ENCODE peak calls at places on chromosomes 11 and 22, in eight cellular contexts. Q is stimulated activated CD4-positive, alpha-beta T cell treated with anti-CD3 and anti-CD28 coated beads, Interleukin-1b, Interleukin-23, amount 100 ng/mL, for 24 hours; C is stimulated activated CD8-positive, alpha-beta memory T cell treated with anti-CD3 and anti-CD28 coated beads, Interleukin-7, amount 100 ng/mL, for 1 hour; W is head of caudate nucleus; Z is Daoy; L is heart left ventricle; K is hippocampal formation; J is posterior vena cava. G is an unnamed sample.
A peak's percentile ranks its signal among the peaks of the same experiment; 100 is the strongest.

GRCh38 chr11:27722945-27723344 is 22.7 kb upstream of the BDNF start:
- DNase-seq in Q (no peak), C (no peak), W (no peak), Z (no peak), L (no peak), K (no peak), J (no peak), G (no peak)

GRCh38 chr11:119509969-119510401 is 87.0 kb upstream of the THY1 start:
- DNase-seq in Q (peak; percentile 25), C (no peak), W (no peak), Z (peak; percentile 87), L (no peak), K (no peak), J (peak; percentile 89), G (peak; percentile 39)

GRCh38 chr11:120024586-120024985 is 113.3 kb downstream of the TRIM29 start:
- DNase-seq in Q (no peak), C (no peak), W (no peak), Z (no peak), L (no peak), K (no peak), J (peak; percentile 57), G (no peak)

GRCh38 chr11:112221263-112221835 is 4.9 kb upstream of the PTS start:
- DNase-seq in Q (no peak), C (no peak), W (no peak), Z (no peak), L (no peak), K (no peak), J (no peak), G (no peak)

GRCh38 chr11:101866619-101867491 is 48.0 kb upstream of the CEP126 start:
- DNase-seq in Q (no peak), C (no peak), W (no peak), Z (no peak), L (no peak), K (no peak), J (no peak), G (peak; percentile 86)

GRCh38 chr22:48886604-48887393 is 940.9 kb downstream of the BRD1 start:
- DNase-seq in Q (no peak), C (no peak), W (no peak), Z (peak; percentile 60), L (no peak), K (no peak), J (peak; percentile 80), G (no peak)

GRCh38 chr11:90234977-90235376 is 12.1 kb upstream of the CHORDC1 start:
- DNase-seq in Q (no peak), C (no peak), W (no peak), Z (no peak), L (no peak), K (no peak), J (no peak), G (no peak)

GRCh38 chr11:83241291-83241946 is 44.7 kb downstream of the CCDC90B start:
- DNase-seq in Q (no peak), C (no peak), W (no peak), Z (peak; percentile 73), L (no peak), K (no peak), J (no peak), G (peak; percentile 31)

GRCh38 chr22:30863161-30863833 is 105.3 kb downstream of the MORC2 start:
- DNase-seq in Q (no peak), C (no peak), W (peak; percentile 37), Z (no peak), L (peak; percentile 17), K (no peak), J (peak; percentile 61), G (no peak)

GRCh38 chr11:116233581-116233980 is 539.2 kb downstream of the BUD13 start:
- DNase-seq in Q (no peak), C (no peak), W (no peak), Z (no peak), L (peak; percentile 48), K (no peak), J (no peak), G (peak; percentile 65)

GRCh38 chr11:18752502-18752901 is 26.5 kb upstream of the IGSF22 start:
- DNase-seq in Q (no peak), C (no peak), W (no peak), Z (no peak), L (no peak), K (peak; percentile 53), J (no peak), G (no peak)

GRCh38 chr11:79439430-79439892 is 1.4 kb downstream of the TENM4 start:
- DNase-seq in Q (no peak), C (no peak), W (peak; percentile 31), Z (peak; percentile 55), L (peak; percentile 26), K (no peak), J (no peak), G (no peak)

GRCh38 chr22:22390989-22391388 is 117.6 kb downstream of the ZNF280B start:
- DNase-seq in Q (no peak), C (no peak), W (no peak), Z (no peak), L (no peak), K (no peak), J (no peak), G (no peak)

GRCh38 chr11:80595011-80595410 is 1154.2 kb upstream of the TENM4 start:
- DNase-seq in Q (no peak), C (no peak), W (no peak), Z (peak; percentile 13), L (no peak), K (no peak), J (no peak), G (peak; percentile 1)

GRCh38 chr22:50190182-50190951 is 4.7 kb downstream of the TRABD start:
- DNase-seq in Q (peak; percentile 62), C (peak; percentile 62), W (no peak), Z (peak; percentile 73), L (peak; percentile 82), K (no peak), J (peak; percentile 95), G (no peak)

GRCh38 chr11:105296806-105297205 is 157.2 kb upstream of the CARD18 start:
- DNase-seq in Q (no peak), C (no peak), W (no peak), Z (peak; percentile 19), L (no peak), K (no peak), J (no peak), G (no peak)

GRCh38 chr11:120061761-120062560 is 76.0 kb downstream of the TRIM29 start:
- DNase-seq in Q (no peak), C (no peak), W (peak; percentile 50), Z (no peak), L (no peak), K (peak; percentile 41), J (peak; percentile 83), G (no peak)

GRCh38 chr11:19995131-19995530 is 165.1 kb downstream of the DBX1 start:
- DNase-seq in Q (no peak), C (no peak), W (no peak), Z (peak; percentile 34), L (no peak), K (no peak), J (no peak), G (peak; percentile 88)

GRCh38 chr22:26903030-26903856 is 245.9 kb downstream of the MIAT start:
- DNase-seq in Q (no peak), C (no peak), W (peak; percentile 24), Z (no peak), L (no peak), K (no peak), J (no peak), G (no peak)

GRCh38 chr11:94583885-94584500 is 16.8 kb downstream of the PIWIL4 start:
- DNase-seq in Q (no peak), C (no peak), W (no peak), Z (peak; percentile 20), L (no peak), K (no peak), J (no peak), G (no peak)

GRCh38 chr11:65183201-65183891 is 1.6 kb downstream of the CAPN1 start:
- DNase-seq in Q (no peak), C (no peak), W (no peak), Z (no peak), L (no peak), K (no peak), J (no peak), G (peak; percentile 37)

GRCh38 chr11:23278121-23278520 is 417.8 kb upstream of the CCDC179 start:
- DNase-seq in Q (no peak), C (no peak), W (no peak), Z (no peak), L (no peak), K (no peak), J (no peak), G (no peak)

GRCh38 chr11:77506857-77507256 is 33.0 kb upstream of the PAK1 start:
- DNase-seq in Q (no peak), C (no peak), W (no peak), Z (peak; percentile 59), L (no peak), K (no peak), J (no peak), G (peak; percentile 5)

GRCh38 chr11:17742019-17742418 is 7.4 kb downstream of the KCNC1 start:
- DNase-seq in Q (no peak), C (no peak), W (peak; percentile 4), Z (no peak), L (no peak), K (no peak), J (peak; percentile 36), G (no peak)

GRCh38 chr11:74050465-74050864 is 41.6 kb upstream of the UCP3 start:
- DNase-seq in Q (no peak), C (no peak), W (no peak), Z (no peak), L (no peak), K (no peak), J (no peak), G (no peak)

G was measured in kidney epithelial cell.